ENCODE peak calls at places on chromosome 10, in nine cellular contexts. One of them, this sample, is unnamed.

GRCh38 chr10:63003816-63004453 is 129.2 kb upstream of the NRBF2 start:
- DNase-seq in AG10803: no peak
- DNase-seq in B cell: no peak
- DNase-seq in heart right ventricle: no peak
- DNase-seq in neural crest cell: no peak
- DNase-seq in GM13976: no peak
- DNase-seq in HFFc6: peak; percentile 18
- DNase-seq in heart left ventricle: no peak
- DNase-seq in OCI-LY7: peak; percentile 10
- DNase-seq in this sample: peak; percentile 20

GRCh38 chr10:128811943-128812342 is 655.1 kb upstream of the MGMT start:
- DNase-seq in neural crest cell: no peak
- DNase-seq in GM13976: no peak
- DNase-seq in heart right ventricle: no peak
- DNase-seq in HFFc6: no peak
- DNase-seq in AG10803: no peak
- DNase-seq in heart left ventricle: peak; percentile 26
- DNase-seq in B cell: no peak
- DNase-seq in OCI-LY7: no peak
- DNase-seq in this sample: no peak

GRCh38 chr10:12690525-12691139 is 310.9 kb downstream of the CCDC3 start:
- DNase-seq in OCI-LY7: no peak
- DNase-seq in HFFc6: no peak
- DNase-seq in neural crest cell: no peak
- DNase-seq in B cell: no peak
- DNase-seq in AG10803: no peak
- DNase-seq in GM13976: no peak
- DNase-seq in heart right ventricle: no peak
- DNase-seq in heart left ventricle: no peak
- DNase-seq in this sample: no peak

GRCh38 chr10:125000366-125001312 is 58.7 kb downstream of the ZRANB1 start:
- DNase-seq in B cell: peak; percentile 17
- DNase-seq in heart right ventricle: no peak
- DNase-seq in OCI-LY7: no peak
- DNase-seq in HFFc6: no peak
- DNase-seq in AG10803: no peak
- DNase-seq in heart left ventricle: no peak
- DNase-seq in neural crest cell: peak; percentile 50
- DNase-seq in GM13976: peak; percentile 53
- DNase-seq in this sample: no peak

GRCh38 chr10:80204193-80204714 is 1.1 kb downstream of the ANXA11 start:
- DNase-seq in neural crest cell: no peak
- DNase-seq in heart right ventricle: no peak
- DNase-seq in GM13976: no peak
- DNase-seq in HFFc6: peak; percentile 15
- DNase-seq in heart left ventricle: peak; percentile 49
- DNase-seq in OCI-LY7: peak; percentile 27
- DNase-seq in B cell: no peak
- DNase-seq in AG10803: no peak
- DNase-seq in this sample: no peak

GRCh38 chr10:57867226-57867625 is 400.5 kb downstream of the IPMK start:
- DNase-seq in HFFc6: no peak
- DNase-seq in B cell: no peak
- DNase-seq in neural crest cell: no peak
- DNase-seq in OCI-LY7: no peak
- DNase-seq in AG10803: no peak
- DNase-seq in heart left ventricle: no peak
- DNase-seq in GM13976: no peak
- DNase-seq in heart right ventricle: no peak
- DNase-seq in this sample: no peak

GRCh38 chr10:97179731-97180366 is 5.9 kb downstream of the SLIT1 start:
- DNase-seq in B cell: no peak
- DNase-seq in OCI-LY7: no peak
- DNase-seq in neural crest cell: peak; percentile 46
- DNase-seq in heart left ventricle: peak; percentile 50
- DNase-seq in heart right ventricle: no peak
- DNase-seq in GM13976: no peak
- DNase-seq in AG10803: no peak
- DNase-seq in HFFc6: no peak
- DNase-seq in this sample: no peak

GRCh38 chr10:87844837-87845623 is 18.3 kb downstream of the KLLN start:
- DNase-seq in OCI-LY7: no peak
- DNase-seq in GM13976: no peak
- DNase-seq in B cell: no peak
- DNase-seq in HFFc6: peak; percentile 57
- DNase-seq in heart right ventricle: no peak
- DNase-seq in neural crest cell: no peak
- DNase-seq in AG10803: peak; percentile 34
- DNase-seq in heart left ventricle: no peak
- DNase-seq in this sample: no peak

GRCh38 chr10:3054816-3055202 is 12.5 kb upstream of the PFKP start:
- DNase-seq in heart right ventricle: no peak
- DNase-seq in GM13976: no peak
- DNase-seq in AG10803: no peak
- DNase-seq in HFFc6: no peak
- DNase-seq in B cell: no peak
- DNase-seq in neural crest cell: no peak
- DNase-seq in OCI-LY7: no peak
- DNase-seq in heart left ventricle: no peak
- DNase-seq in this sample: no peak

GRCh38 chr10:108783897-108784296 is 1139.4 kb downstream of the XPNPEP1 start:
- DNase-seq in B cell: no peak
- DNase-seq in heart right ventricle: no peak
- DNase-seq in GM13976: peak; percentile 6
- DNase-seq in OCI-LY7: peak; percentile 65
- DNase-seq in HFFc6: peak; percentile 43
- DNase-seq in neural crest cell: peak; percentile 3
- DNase-seq in AG10803: peak; percentile 54
- DNase-seq in heart left ventricle: no peak
- DNase-seq in this sample: peak; percentile 21
- TF ChIP-seq CTCF in B cell: peak; percentile 58
- TF ChIP-seq CTCF in heart right ventricle: no peak
- TF ChIP-seq CTCF in GM13976: peak; percentile 49
- TF ChIP-seq CTCF in OCI-LY7: peak; percentile 83
- TF ChIP-seq CTCF in HFFc6: peak; percentile 72
- TF ChIP-seq CTCF in neural crest cell: peak; percentile 59
- TF ChIP-seq CTCF in AG10803: peak; percentile 42
- TF ChIP-seq CTCF in heart left ventricle: no peak
- TF ChIP-seq CTCF in this sample: peak; percentile 76

DNA sequence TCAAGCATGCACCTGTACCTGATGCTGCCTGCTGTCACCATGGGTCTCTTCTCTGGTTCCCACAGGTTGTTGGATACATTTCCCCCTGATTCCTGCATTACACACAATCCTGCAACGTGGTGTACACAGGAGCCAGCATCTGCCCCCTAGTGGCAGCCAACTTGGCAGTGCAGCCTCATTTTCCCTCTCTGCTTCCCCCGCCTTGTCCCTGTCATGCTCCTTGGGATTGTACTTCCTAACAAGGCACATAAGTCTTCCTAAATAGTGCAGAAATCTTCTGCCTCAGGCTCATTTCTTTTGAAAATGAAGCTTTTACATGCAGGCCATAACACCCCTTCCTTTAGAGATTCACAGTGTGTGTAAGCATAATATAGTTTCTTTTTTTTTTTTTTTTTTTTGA is 387.5 kb downstream of the CCSER2 start:
- DNase-seq in heart left ventricle: no peak
- DNase-seq in HFFc6: no peak
- DNase-seq in B cell: no peak
- DNase-seq in neural crest cell: peak; percentile 39
- DNase-seq in heart right ventricle: no peak
- DNase-seq in GM13976: peak; percentile 60
- DNase-seq in AG10803: no peak
- DNase-seq in OCI-LY7: peak; percentile 59
- DNase-seq in this sample: peak; percentile 48
- TF ChIP-seq CTCF in heart left ventricle: peak; percentile 36
- TF ChIP-seq CTCF in HFFc6: no peak
- TF ChIP-seq CTCF in B cell: no peak
- TF ChIP-seq CTCF in neural crest cell: peak; percentile 67
- TF ChIP-seq CTCF in heart right ventricle: no peak
- TF ChIP-seq CTCF in GM13976: peak; percentile 46
- TF ChIP-seq CTCF in AG10803: no peak
- TF ChIP-seq CTCF in OCI-LY7: peak; percentile 85
- TF ChIP-seq CTCF in this sample: peak; percentile 55

GRCh38 chr10:89518876-89519842 is 16.2 kb downstream of the SLC16A12 start:
- DNase-seq in AG10803: peak; percentile 96
- DNase-seq in neural crest cell: no peak
- DNase-seq in GM13976: no peak
- DNase-seq in heart left ventricle: peak; percentile 53
- DNase-seq in HFFc6: peak; percentile 87
- DNase-seq in OCI-LY7: no peak
- DNase-seq in B cell: no peak
- DNase-seq in heart right ventricle: no peak
- DNase-seq in this sample: no peak
- TF ChIP-seq CTCF in AG10803: no peak
- TF ChIP-seq CTCF in neural crest cell: no peak
- TF ChIP-seq CTCF in GM13976: no peak
- TF ChIP-seq CTCF in heart left ventricle: no peak
- TF ChIP-seq CTCF in HFFc6: no peak
- TF ChIP-seq CTCF in OCI-LY7: no peak
- TF ChIP-seq CTCF in B cell: no peak
- TF ChIP-seq CTCF in heart right ventricle: no peak
- TF ChIP-seq CTCF in this sample: no peak

GRCh38 chr10:71014021-71014782 is 125.8 kb upstream of the PCBD1 start:
- DNase-seq in neural crest cell: no peak
- DNase-seq in GM13976: no peak
- DNase-seq in HFFc6: no peak
- DNase-seq in B cell: no peak
- DNase-seq in AG10803: no peak
- DNase-seq in heart right ventricle: peak; percentile 68
- DNase-seq in OCI-LY7: no peak
- DNase-seq in heart left ventricle: peak; percentile 80
- DNase-seq in this sample: no peak
- TF ChIP-seq CTCF in neural crest cell: no peak
- TF ChIP-seq CTCF in GM13976: no peak
- TF ChIP-seq CTCF in HFFc6: no peak
- TF ChIP-seq CTCF in B cell: no peak
- TF ChIP-seq CTCF in AG10803: no peak
- TF ChIP-seq CTCF in heart right ventricle: no peak
- TF ChIP-seq CTCF in OCI-LY7: no peak
- TF ChIP-seq CTCF in heart left ventricle: no peak
- TF ChIP-seq CTCF in this sample: no peak

DNA sequence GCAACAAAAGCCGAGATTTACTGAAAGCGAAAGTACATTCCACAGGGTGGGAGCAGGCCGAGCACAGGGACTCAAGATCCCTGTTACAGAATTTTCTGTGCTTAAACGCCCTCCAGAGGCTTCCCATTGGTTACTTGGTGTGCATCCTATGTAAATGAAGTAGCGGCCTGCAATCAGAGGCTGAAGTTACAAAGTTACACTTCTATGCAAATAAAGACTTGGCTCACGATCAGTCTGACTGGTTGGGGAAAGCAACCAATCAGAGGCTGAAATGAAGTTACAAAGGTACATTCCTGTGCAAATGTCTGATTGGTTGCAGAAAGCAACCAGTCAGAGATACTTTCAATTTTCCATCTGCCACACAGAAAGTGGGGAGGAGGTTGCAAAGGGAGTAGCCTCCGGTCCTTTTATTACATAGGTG is 4.1 kb downstream of the ACBD7 start:
- DNase-seq in heart left ventricle: no peak
- DNase-seq in B cell: no peak
- DNase-seq in AG10803: peak; percentile 92
- DNase-seq in OCI-LY7: no peak
- DNase-seq in HFFc6: peak; percentile 94
- DNase-seq in heart right ventricle: no peak
- DNase-seq in GM13976: no peak
- DNase-seq in neural crest cell: no peak
- DNase-seq in this sample: no peak
- TF ChIP-seq CTCF in heart left ventricle: peak; percentile 2
- TF ChIP-seq CTCF in B cell: no peak
- TF ChIP-seq CTCF in AG10803: peak; percentile 0
- TF ChIP-seq CTCF in OCI-LY7: no peak
- TF ChIP-seq CTCF in HFFc6: no peak
- TF ChIP-seq CTCF in heart right ventricle: no peak
- TF ChIP-seq CTCF in GM13976: no peak
- TF ChIP-seq CTCF in neural crest cell: no peak
- TF ChIP-seq CTCF in this sample: no peak

GRCh38 chr10:49163741-49164140 is 24.4 kb downstream of the TMEM273 start:
- DNase-seq in OCI-LY7: no peak
- DNase-seq in HFFc6: peak; percentile 79
- DNase-seq in heart left ventricle: no peak
- DNase-seq in heart right ventricle: no peak
- DNase-seq in B cell: no peak
- DNase-seq in neural crest cell: no peak
- DNase-seq in GM13976: no peak
- DNase-seq in AG10803: peak; percentile 81
- DNase-seq in this sample: no peak

GRCh38 chr10:49165259-49165658 is 22.9 kb downstream of the TMEM273 start:
- DNase-seq in AG10803: no peak
- DNase-seq in OCI-LY7: no peak
- DNase-seq in heart right ventricle: no peak
- DNase-seq in neural crest cell: no peak
- DNase-seq in heart left ventricle: no peak
- DNase-seq in HFFc6: no peak
- DNase-seq in B cell: no peak
- DNase-seq in GM13976: no peak
- DNase-seq in this sample: no peak

GRCh38 chr10:49165940-49166803 is 22.0 kb downstream of the TMEM273 start:
- DNase-seq in OCI-LY7: no peak
- DNase-seq in heart left ventricle: no peak
- DNase-seq in HFFc6: no peak
- DNase-seq in neural crest cell: no peak
- DNase-seq in GM13976: no peak
- DNase-seq in heart right ventricle: no peak
- DNase-seq in AG10803: no peak
- DNase-seq in B cell: no peak
- DNase-seq in this sample: no peak

GRCh38 chr10:49162761-49163160 is 25.4 kb downstream of the TMEM273 start:
- DNase-seq in heart left ventricle: no peak
- DNase-seq in neural crest cell: no peak
- DNase-seq in HFFc6: no peak
- DNase-seq in OCI-LY7: no peak
- DNase-seq in AG10803: no peak
- DNase-seq in B cell: no peak
- DNase-seq in GM13976: no peak
- DNase-seq in heart right ventricle: no peak
- DNase-seq in this sample: no peak

DNA sequence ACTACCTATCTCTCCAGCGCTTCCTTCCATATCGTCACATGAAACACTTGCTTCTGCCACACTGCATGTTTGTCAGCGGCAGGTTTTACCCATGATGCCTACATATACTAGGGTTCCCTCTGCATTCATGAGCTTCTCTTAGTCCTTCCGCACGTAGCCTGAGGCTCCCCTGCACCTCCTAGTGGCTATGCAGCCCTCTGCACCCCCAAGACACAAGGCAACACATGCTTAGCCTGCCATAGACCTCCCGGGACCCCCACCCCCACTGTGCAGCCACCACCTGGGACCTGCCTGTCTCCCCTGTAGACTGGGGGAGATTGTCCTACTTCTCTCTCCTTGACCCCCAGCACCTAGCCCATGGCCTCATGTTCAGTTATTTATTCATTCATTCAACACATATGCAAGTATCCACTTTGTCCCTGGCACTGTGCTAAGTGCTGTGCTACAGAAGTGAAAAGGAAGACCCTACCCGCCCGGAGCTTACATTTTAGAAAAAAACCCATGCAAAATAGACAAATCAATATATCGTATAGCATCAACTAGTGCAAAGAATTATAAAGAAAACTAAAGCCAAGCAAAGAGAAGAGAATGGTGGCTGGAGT is 23.5 kb downstream of the TMEM273 start:
- DNase-seq in GM13976: peak; percentile 66
- DNase-seq in HFFc6: no peak
- DNase-seq in OCI-LY7: peak; percentile 92
- DNase-seq in AG10803: peak; percentile 41
- DNase-seq in B cell: peak; percentile 52
- DNase-seq in heart left ventricle: no peak
- DNase-seq in neural crest cell: peak; percentile 39
- DNase-seq in heart right ventricle: no peak
- DNase-seq in this sample: peak; percentile 58
- TF ChIP-seq CTCF in GM13976: peak; percentile 55
- TF ChIP-seq CTCF in HFFc6: peak; percentile 71
- TF ChIP-seq CTCF in OCI-LY7: peak; percentile 98
- TF ChIP-seq CTCF in AG10803: peak; percentile 70
- TF ChIP-seq CTCF in B cell: peak; percentile 53
- TF ChIP-seq CTCF in heart left ventricle: peak; percentile 63
- TF ChIP-seq CTCF in neural crest cell: peak; percentile 65
- TF ChIP-seq CTCF in heart right ventricle: peak; percentile 33
- TF ChIP-seq CTCF in this sample: peak; percentile 65